ENCODE peak calls at places on chromosomes 5 and 9, in six cellular contexts. L is body of pancreas, E is ovary, N is uterus, B is IMR-90, S is stomach. Q is an unnamed sample.

GRCh38 chr9:127873886-127874285 is 3.6 kb downstream of the AK1 start:
- DNase-seq in B (no peak), N (peak), S (peak), E (peak), L (peak), Q (peak)

GRCh38 chr9:13278368-13279246 is 885 bp downstream of the MPDZ start:
- DNase-seq in B (peak), L (peak), N (peak), S (peak), E (peak), Q (peak)

GRCh38 chr9:125243792-125244260 is 2.7 kb upstream of the HSPA5 start:
- DNase-seq in S (no peak), N (no peak), E (no peak), B (no peak), L (no peak), Q (no peak)

GRCh38 chr9:113570106-113570505 is 106.6 kb downstream of the RGS3 start:
- DNase-seq in B (no peak), E (no peak), N (no peak), S (no peak), L (no peak), Q (no peak)

GRCh38 chr9:137228515-137228967 is 1.2 kb downstream of the RNF224 start:
- DNase-seq in E (no peak), S (no peak), B (no peak), N (no peak), L (no peak), Q (no peak)

GRCh38 chr5:170338272-170338671 is 40.7 kb upstream of the LCP2 start:
- DNase-seq in E (no peak), L (no peak), S (no peak), N (no peak), B (no peak), Q (no peak)

GRCh38 chr5:150590979-150591411 is 49.5 kb upstream of the SYNPO start:
- DNase-seq in B (no peak), S (no peak), L (no peak), E (peak), N (peak), Q (peak)

GRCh38 chr5:106699198-106699597 is 971.5 kb downstream of the EFNA5 start:
- DNase-seq in B (no peak), L (no peak), S (no peak), N (no peak), E (no peak), Q (no peak)

GRCh38 chr5:7881816-7882215 is 12.9 kb downstream of the MTRR start:
- DNase-seq in S (no peak), L (no peak), B (no peak), E (no peak), N (no peak), Q (no peak)

GRCh38 chr5:174418809-174419522 is 305.4 kb upstream of the MSX2 start:
- DNase-seq in N (no peak), E (no peak), S (no peak), L (no peak), B (no peak), Q (no peak)

GRCh38 chr5:169116961-169117461 is 183.9 kb downstream of the SLIT3 start:
- DNase-seq in S (no peak), B (no peak), N (peak), L (no peak), E (no peak), Q (no peak)

GRCh38 chr5:158756873-158757272 is 342.8 kb downstream of the EBF1 start:
- DNase-seq in N (no peak), S (no peak), L (no peak), B (no peak), E (no peak), Q (no peak)

GRCh38 chr9:105216440-105217178 is 27.8 kb upstream of the SLC44A1 start:
- DNase-seq in E (no peak), S (peak), N (no peak), B (no peak), L (peak), Q (peak)

GRCh38 chr9:94110821-94111252 is 26.6 kb downstream of the PTPDC1 start:
- DNase-seq in E (no peak), L (no peak), S (no peak), N (no peak), B (peak), Q (no peak)

GRCh38 chr5:82796643-82797416 is 280.4 kb downstream of the TMEM167A start:
- DNase-seq in E (no peak), S (no peak), L (no peak), N (no peak), B (no peak), Q (no peak)

GRCh38 chr5:133109655-133110483 is 58.1 kb downstream of the HSPA4 start:
- DNase-seq in S (no peak), E (no peak), L (no peak), B (no peak), N (no peak), Q (no peak)

GRCh38 chr9:347667-348292 is 133.1 kb downstream of the DOCK8 start:
- DNase-seq in L (no peak), B (peak), E (no peak), N (no peak), S (no peak), Q (no peak)

GRCh38 chr5:156815988-156816599 is 34.0 kb upstream of the PPP1R2B start:
- DNase-seq in E (no peak), N (no peak), B (peak), S (no peak), L (peak), Q (no peak)

GRCh38 chr5:159258361-159258760 is 4.7 kb upstream of the UBLCP1 start:
- DNase-seq in E (no peak), N (no peak), S (no peak), B (no peak), L (no peak), Q (no peak)

GRCh38 chr5:159331099-159331973 is 1.0 kb upstream of the IL12B start:
- DNase-seq in S (peak), E (peak), B (peak), N (peak), L (peak), Q (peak)

GRCh38 chr9:18805386-18805785 is 227.6 kb downstream of the SAXO1 start:
- DNase-seq in S (no peak), N (no peak), E (no peak), B (no peak), L (no peak), Q (no peak)

GRCh38 chr5:141742866-141743651 is 61.0 kb upstream of the ARAP3 start:
- DNase-seq in B (peak), N (no peak), L (no peak), E (no peak), S (peak), Q (no peak)

GRCh38 chr5:34657550-34657921 is 1.4 kb downstream of the RAI14 start:
- DNase-seq in L (peak), S (no peak), B (peak), E (peak), N (peak), Q (no peak)

GRCh38 chr5:3139596-3139995 is 388.1 kb upstream of the IRX2 start:
- DNase-seq in E (no peak), N (no peak), L (no peak), B (no peak), S (no peak), Q (no peak)

GRCh38 chr5:82106207-82106606 is 134.4 kb downstream of the ATG10 start:
- DNase-seq in N (no peak), B (peak), S (no peak), L (no peak), E (no peak), Q (no peak)

GRCh38 chr9:33818832-33819500 is 2.0 kb downstream of the UBE2R2 start:
- DNase-seq in B (peak), E (no peak), S (no peak), N (no peak), L (no peak), Q (no peak)

DNA sequence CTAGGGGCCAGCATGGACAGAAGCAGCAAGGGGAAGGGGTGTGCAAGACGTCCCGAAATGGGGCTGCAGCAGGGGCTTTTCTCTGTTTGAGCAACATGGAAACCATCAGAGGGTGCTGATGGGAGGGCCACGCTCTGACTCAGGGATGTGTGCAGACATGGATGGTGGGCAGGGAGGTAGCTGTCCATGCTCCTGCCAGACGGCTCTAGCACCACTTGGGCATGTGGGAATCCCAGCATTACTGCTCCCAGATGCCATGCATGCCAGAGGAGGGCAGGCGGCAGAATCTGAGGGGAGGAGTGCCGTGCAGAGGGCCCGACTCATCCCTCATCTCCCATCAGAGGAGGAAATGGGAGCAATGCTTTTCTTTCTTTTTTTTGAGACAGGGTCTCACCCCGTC is 45.6 kb upstream of the SLC25A51 start:
- DNase-seq in N (no peak), B (no peak), L (no peak), S (no peak), E (no peak), Q (no peak)
- H3K27ac ChIP-seq in N (no peak), B (peak), L (no peak), S (no peak), E (no peak), Q (no peak)

GRCh38 chr5:13658761-13659160 is 285.7 kb downstream of the DNAH5 start:
- DNase-seq in B (no peak), N (no peak), E (no peak), S (no peak), L (no peak), Q (no peak)

GRCh38 chr5:13659391-13659790 is 285.1 kb downstream of the DNAH5 start:
- DNase-seq in S (no peak), E (no peak), N (no peak), L (no peak), B (peak), Q (no peak)

GRCh38 chr5:13664377-13664776 is 280.1 kb downstream of the DNAH5 start:
- DNase-seq in L (no peak), S (no peak), N (no peak), E (no peak), B (peak), Q (no peak)

GRCh38 chr5:13662646-13663045 is 281.8 kb downstream of the DNAH5 start:
- DNase-seq in L (no peak), N (no peak), B (peak), E (no peak), S (no peak), Q (no peak)

DNA sequence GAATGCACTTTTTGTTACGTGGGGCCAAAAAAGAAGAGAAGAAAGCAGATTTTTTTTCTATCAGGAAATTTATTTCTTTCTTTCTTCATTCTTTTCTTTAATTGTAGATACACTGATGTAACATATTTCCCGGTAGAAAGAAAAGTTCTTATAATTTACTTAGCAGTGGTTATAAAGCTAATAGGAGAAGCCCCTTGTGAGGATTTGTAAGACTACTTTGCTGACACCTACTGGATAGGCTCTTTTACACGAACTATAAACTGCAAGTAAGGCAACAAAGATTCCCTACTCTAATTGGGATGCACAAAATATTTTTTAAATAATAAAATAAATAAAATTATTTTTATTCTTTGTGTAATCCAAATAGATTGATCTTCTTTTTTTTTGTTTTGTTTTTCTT is 284.4 kb downstream of the DNAH5 start:
- DNase-seq in S (no peak), L (no peak), N (no peak), E (no peak), B (peak), Q (no peak)
- TF ChIP-seq CTCF in S (no peak), L (no peak), N (no peak), E (no peak), B (peak), Q (no peak)

DNA sequence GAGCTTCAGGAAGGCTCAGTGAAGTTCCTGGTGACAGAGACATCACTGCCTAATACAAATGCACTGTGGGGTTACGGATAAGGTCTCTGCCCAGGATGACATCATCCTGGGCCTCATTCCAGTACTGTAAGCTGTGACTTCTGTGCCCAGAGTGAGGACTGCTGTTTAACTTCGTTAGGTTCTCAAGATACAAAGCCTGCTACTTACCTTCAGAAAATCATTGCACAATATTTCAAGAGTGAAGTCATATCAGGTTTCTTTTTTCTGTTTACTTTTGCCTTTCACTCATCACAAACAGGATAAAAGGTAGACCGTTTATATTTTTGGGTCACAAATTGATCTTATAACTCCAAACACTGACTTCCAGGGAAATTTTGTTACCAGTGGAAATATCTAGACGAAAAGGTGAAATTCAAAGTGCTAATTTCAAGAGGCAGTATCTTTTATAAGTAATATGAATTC is 241.2 kb downstream of the PIK3R1 start:
- DNase-seq in N (no peak), L (peak), B (peak), E (no peak), S (peak), Q (peak)
- TF ChIP-seq POLR2A in N (no peak), L (no peak), B (no peak), E (no peak), S (no peak), Q (no peak)

GRCh38 chr9:122256206-122256605 is 8.4 kb downstream of the RBM18 start:
- DNase-seq in B (no peak), L (no peak), E (no peak), S (no peak), N (no peak), Q (no peak)
- H3K27ac ChIP-seq in B (no peak), L (no peak), E (no peak), S (no peak), N (no peak), Q (no peak)

GRCh38 chr5:88876714-88877113 is 6.3 kb downstream of the MEF2C start:
- DNase-seq in B (no peak), N (no peak), E (no peak), S (no peak), L (no peak), Q (no peak)

GRCh38 chr5:88880196-88880595 is 2.8 kb downstream of the MEF2C start:
- DNase-seq in S (no peak), N (no peak), E (no peak), B (no peak), L (no peak), Q (no peak)

GRCh38 chr5:88879724-88880123 is 3.3 kb downstream of the MEF2C start:
- DNase-seq in S (no peak), N (no peak), E (no peak), B (no peak), L (no peak), Q (no peak)

GRCh38 chr5:88877826-88878225 is 5.2 kb downstream of the MEF2C start:
- DNase-seq in S (no peak), B (no peak), N (no peak), L (no peak), E (no peak), Q (no peak)

DNA sequence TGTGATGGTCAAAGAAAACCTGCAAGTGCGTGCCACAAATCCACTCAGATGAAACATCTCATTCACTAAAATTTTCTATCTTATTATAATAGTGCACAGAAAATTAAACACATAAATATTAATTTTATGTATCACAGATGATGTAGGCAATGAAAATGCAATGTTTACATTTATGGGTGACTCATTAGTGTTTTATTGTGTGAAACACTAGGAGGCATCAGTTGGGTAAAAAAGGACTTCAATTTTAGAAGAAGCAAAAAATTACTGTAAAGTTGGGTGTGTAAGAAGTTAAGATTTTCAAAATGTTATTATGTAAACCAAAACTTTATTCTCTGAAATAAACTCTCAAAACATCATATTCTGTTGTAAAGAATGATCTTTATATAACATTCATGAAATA is 4.0 kb downstream of the MEF2C start:
- DNase-seq in L (no peak), E (no peak), B (peak), S (no peak), N (no peak), Q (no peak)
- TF ChIP-seq CTCF in L (no peak), E (no peak), B (peak), S (no peak), N (no peak), Q (no peak)

GRCh38 chr5:176389114-176389768 is 690 bp downstream of the HIGD2A start:
- DNase-seq in N (no peak), B (no peak), E (no peak), S (no peak), L (no peak), Q (no peak)

GRCh38 chr5:176386491-176386890 is 1.9 kb downstream of the NOP16 start:
- DNase-seq in E (no peak), N (no peak), B (no peak), L (no peak), S (no peak), Q (no peak)

GRCh38 chr5:176387384-176387925 is 943 bp downstream of the NOP16 start:
- DNase-seq in E (no peak), S (no peak), B (no peak), L (no peak), N (no peak), Q (no peak)

GRCh38 chr5:176388003-176388340 is 426 bp downstream of the NOP16 start:
- DNase-seq in L (no peak), N (no peak), S (no peak), B (peak), E (no peak), Q (no peak)

DNA sequence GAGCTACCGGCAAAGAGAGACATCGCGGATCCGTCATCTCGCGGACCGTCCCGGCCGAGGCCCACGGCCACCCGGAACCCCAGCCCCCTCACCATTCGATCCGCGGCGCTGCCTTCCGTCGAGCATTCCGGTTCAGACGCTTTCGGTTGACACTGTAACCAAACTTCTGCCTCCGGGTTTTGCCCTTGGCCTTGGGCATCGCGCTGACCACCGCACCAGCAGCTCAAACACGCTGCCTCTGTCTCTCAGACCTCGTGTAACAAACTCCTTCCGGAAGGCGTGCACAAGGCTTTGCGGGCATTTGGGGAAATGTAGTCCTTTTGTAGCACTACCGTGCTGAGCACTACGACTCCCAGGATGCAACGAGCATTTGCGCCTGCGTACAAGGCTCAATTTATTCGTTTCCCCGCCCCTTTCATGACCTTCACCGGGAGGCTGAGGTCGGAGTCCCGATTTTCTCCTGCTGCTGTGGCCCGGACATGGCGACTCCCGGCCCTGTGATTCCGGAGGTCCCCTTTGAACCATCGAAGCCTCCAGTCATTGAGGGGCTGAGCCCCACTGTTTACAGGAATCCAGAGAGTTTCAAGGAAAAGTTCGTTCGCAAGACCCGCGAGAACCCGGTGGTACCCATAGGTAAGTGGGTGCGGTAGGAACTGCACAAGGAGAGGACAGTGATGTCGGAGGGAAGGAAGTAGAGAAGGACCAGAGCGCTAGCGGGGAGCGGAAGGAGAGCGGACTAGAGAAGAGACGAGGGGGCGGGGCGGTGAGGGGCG is at the start of the genes HIGD2A and NOP16:
- DNase-seq in E (peak), S (peak), N (peak), L (peak), B (peak), Q (peak)
- TF ChIP-seq POLR2A in E (no peak), S (no peak), N (no peak), L (no peak), B (peak), Q (no peak)

GRCh38 chr5:115461093-115461492 is 83.5 kb downstream of the FEM1C start:
- DNase-seq in B (no peak), E (no peak), N (no peak), L (no peak), S (no peak), Q (no peak)
- H3K27ac ChIP-seq in B (no peak), E (no peak), N (no peak), L (no peak), S (no peak), Q (peak)

GRCh38 chr5:4520557-4520956 is 619.6 kb upstream of the ADAMTS16 start:
- DNase-seq in L (no peak), N (no peak), E (no peak), B (no peak), S (no peak), Q (no peak)
- TF ChIP-seq CTCF in L (no peak), N (no peak), E (no peak), B (no peak), S (no peak), Q (no peak)

DNA sequence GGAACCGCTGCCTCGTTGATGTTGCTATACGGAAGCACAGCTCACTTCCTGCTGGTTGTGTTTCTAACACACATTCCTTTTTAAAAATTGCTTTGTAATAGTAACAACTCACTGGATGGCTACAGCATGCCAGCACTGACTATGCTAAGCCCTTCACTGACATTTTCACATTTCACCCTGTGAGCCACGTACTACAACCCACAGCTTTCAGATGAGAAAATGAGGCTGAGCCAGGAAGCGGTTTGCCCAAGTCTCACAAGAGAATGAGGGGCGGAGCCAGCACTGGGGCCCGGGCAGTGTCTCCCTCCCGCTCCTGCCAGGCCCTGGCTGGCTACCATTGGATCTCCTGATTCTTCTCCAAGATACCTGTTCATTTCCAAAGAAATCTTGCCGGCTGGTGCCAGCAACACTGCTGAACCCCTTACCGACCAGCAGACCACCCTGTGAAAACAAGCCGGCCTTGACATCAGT is 38.3 kb downstream of the FAM78A start:
- DNase-seq in L (peak), S (peak), E (no peak), N (no peak), B (peak), Q (peak)
- TF ChIP-seq POLR2A in L (no peak), S (no peak), E (no peak), N (no peak), B (no peak), Q (no peak)

Q was measured in heart left ventricle.